ENCODE peak calls at places on chromosomes 2 and 18, in seven cellular contexts. D is H9, B is IMR-90, L is neuronal stem cell, X is mesendoderm, H is H1, W is trophoblast cell. G is an unnamed sample. For H3K4me1, the result is how much of the 10 kb centered on the place peaks cover.

GRCh38 chr2:669323-669722 is 7.9 kb downstream of the TMEM18 start:
- DNase-seq in D (no peak), B (peak), L (no peak), X (no peak), H (no peak), W (no peak), G (peak)

GRCh38 chr2:62505109-62505508 is 886 bp downstream of the TMEM17 start:
- DNase-seq in D (no peak), B (no peak), L (no peak), X (no peak), H (no peak), W (no peak), G (no peak)

GRCh38 chr2:186379052-186379451 is 107.0 kb upstream of the ZC3H15 start:
- DNase-seq in D (no peak), B (peak), L (no peak), X (no peak), H (no peak), W (peak), G (no peak)

GRCh38 chr18:58117685-58118403 is 73.8 kb downstream of the NEDD4L start:
- DNase-seq in D (no peak), B (peak), L (no peak), X (no peak), H (no peak), W (peak), G (peak)

GRCh38 chr2:164511738-164512137 is 109.5 kb downstream of the GRB14 start:
- DNase-seq in D (no peak), B (no peak), L (no peak), X (no peak), H (no peak), W (no peak), G (no peak)

GRCh38 chr2:46534589-46534988 is 55.2 kb downstream of the TMEM247 start:
- DNase-seq in D (no peak), B (no peak), L (no peak), X (no peak), H (no peak), W (peak), G (no peak)

GRCh38 chr2:113164234-113164929 is 9.4 kb upstream of the PSD4 start:
- DNase-seq in D (no peak), B (no peak), L (no peak), X (no peak), H (no peak), W (no peak), G (no peak)

GRCh38 chr2:71700880-71701397 is 247.6 kb downstream of the DYSF start:
- DNase-seq in D (no peak), B (no peak), L (peak), X (no peak), H (no peak), W (no peak), G (no peak)

GRCh38 chr2:56985609-56986008 is 801.8 kb downstream of the CCDC85A start:
- DNase-seq in D (no peak), B (no peak), L (no peak), X (no peak), H (no peak), W (no peak), G (no peak)

GRCh38 chr2:176642074-176642473 is 372.8 kb downstream of the MTX2 start:
- DNase-seq in D (no peak), B (peak), L (no peak), X (no peak), H (no peak), W (peak), G (peak)

GRCh38 chr2:33077316-33077715 is 130.6 kb downstream of the LTBP1 start:
- DNase-seq in D (no peak), B (no peak), L (no peak), X (no peak), H (no peak), W (no peak), G (no peak)

GRCh38 chr2:46657042-46657504 is 177.7 kb downstream of the TMEM247 start:
- DNase-seq in D (no peak), B (peak), L (no peak), X (peak), H (no peak), W (peak), G (peak)

GRCh38 chr2:237532225-237532624 is 34.1 kb upstream of the PRLH start:
- DNase-seq in D (no peak), B (no peak), L (no peak), X (peak), H (no peak), W (no peak), G (no peak)

GRCh38 chr18:42374961-42375360 is 419.9 kb downstream of the PIK3C3 start:
- DNase-seq in D (no peak), B (no peak), L (no peak), X (no peak), H (no peak), W (no peak), G (no peak)

GRCh38 chr18:79533591-79533990 is 137.9 kb downstream of the NFATC1 start:
- DNase-seq in D (no peak), B (no peak), L (no peak), X (no peak), H (no peak), W (no peak), G (no peak)

GRCh38 chr2:238969857-238970256 is 122.0 kb downstream of the TWIST2 start:
- DNase-seq in D (no peak), B (no peak), L (no peak), X (no peak), H (no peak), W (no peak), G (no peak)

GRCh38 chr2:120429586-120430500 is 83.9 kb downstream of the INHBB start:
- DNase-seq in D (peak), B (no peak), L (no peak), X (peak), H (no peak), W (no peak), G (no peak)

GRCh38 chr18:79715280-79715679 is 35.7 kb downstream of the CTDP1 start:
- DNase-seq in D (no peak), B (no peak), L (no peak), X (no peak), H (no peak), W (no peak), G (no peak)

DNA sequence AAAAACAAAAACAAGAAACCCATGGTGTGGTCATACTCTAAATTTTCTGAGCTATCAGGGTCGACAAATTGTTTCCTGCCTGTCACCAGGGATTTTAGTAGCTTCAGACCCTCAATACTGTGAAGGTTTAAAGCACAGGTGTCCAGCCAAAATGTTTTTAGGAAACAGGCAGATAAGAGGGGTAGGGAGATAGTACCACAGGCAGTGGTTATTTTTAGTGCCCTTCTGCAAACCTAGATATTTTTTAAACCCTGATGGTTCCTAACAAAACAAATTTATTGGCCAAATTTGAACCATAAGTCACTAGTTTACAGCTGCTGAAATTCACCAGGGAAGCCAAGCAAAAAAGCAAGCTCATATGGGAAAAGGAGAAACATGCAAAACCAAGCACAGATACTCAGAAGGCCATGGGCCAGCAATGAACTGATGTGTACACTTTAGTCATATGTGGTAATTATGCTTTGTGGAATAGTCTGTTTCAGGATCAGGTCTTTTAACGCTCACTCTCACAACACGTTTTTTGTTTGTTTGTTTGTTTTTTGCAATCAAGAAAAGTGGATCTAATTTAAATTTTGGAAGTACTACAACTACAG is 156.8 kb upstream of the STK17B start:
- DNase-seq in D (no peak), B (no peak), L (no peak), X (no peak), H (no peak), W (no peak), G (no peak)
- H3K23ac ChIP-seq in D (no peak), B (no peak), L (no peak), X (no peak), H (no peak), W (no peak), G (no peak)

DNA sequence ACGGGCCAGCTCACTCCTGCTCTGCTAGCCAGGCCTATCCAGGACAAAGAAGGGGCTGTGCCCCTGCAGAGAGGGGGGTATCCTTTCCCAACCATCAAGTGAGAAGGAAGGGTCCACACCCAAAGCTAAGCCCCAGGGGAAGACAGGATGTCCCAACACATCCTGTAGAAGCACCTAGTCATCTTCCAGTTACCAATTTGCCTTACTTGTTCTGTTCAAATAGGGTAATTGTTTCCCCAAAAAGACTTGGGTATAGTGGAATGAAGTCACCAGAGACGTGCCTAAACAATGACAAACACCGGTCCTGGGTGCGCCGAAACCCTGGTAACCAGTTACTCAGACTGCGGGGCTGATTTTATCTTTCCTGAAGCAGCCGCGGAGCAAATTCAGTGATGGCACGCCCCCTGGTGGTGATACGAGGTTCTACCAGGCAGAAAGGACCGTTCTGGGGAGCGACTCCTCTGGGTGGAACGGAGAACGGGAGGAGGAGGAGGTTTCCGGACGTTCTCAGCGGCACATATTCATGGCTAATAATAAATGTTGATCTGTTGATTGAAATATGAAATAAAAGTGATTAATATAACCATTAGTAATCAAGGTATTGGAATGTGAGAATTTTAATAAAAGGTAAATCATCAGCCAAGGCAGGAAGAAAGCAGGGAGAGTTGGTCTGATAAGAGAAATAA is 109.3 kb upstream of the STON1 start:
- DNase-seq in D (peak), B (peak), L (peak), X (peak), H (peak), W (peak), G (peak)
- H3K9ac ChIP-seq in D (no peak), B (peak), L (no peak), X (no peak), H (no peak), W (no peak), G (peak)

GRCh38 chr2:101734511-101735165 is 37.1 kb downstream of the MAP4K4 start:
- DNase-seq in D (no peak), B (no peak), L (no peak), X (no peak), H (no peak), W (no peak), G (no peak)

GRCh38 chr2:101733257-101733993 is 35.9 kb downstream of the MAP4K4 start:
- DNase-seq in D (no peak), B (no peak), L (no peak), X (no peak), H (no peak), W (no peak), G (no peak)

GRCh38 chr2:101732773-101733256 is 35.3 kb downstream of the MAP4K4 start:
- DNase-seq in D (no peak), B (no peak), L (no peak), X (no peak), H (no peak), W (no peak), G (no peak)

GRCh38 chr2:101731221-101732054 is 33.9 kb downstream of the MAP4K4 start:
- DNase-seq in D (no peak), B (no peak), L (no peak), X (no peak), H (no peak), W (no peak), G (no peak)

GRCh38 chr2:101732199-101732598 is 34.7 kb downstream of the MAP4K4 start:
- DNase-seq in D (no peak), B (no peak), L (no peak), X (no peak), H (no peak), W (no peak), G (no peak)
- H3K4me1 ChIP-seq in D (under half), B (under half), L (under half), X (under half), H (under half), W (under half), G (under half)

DNA sequence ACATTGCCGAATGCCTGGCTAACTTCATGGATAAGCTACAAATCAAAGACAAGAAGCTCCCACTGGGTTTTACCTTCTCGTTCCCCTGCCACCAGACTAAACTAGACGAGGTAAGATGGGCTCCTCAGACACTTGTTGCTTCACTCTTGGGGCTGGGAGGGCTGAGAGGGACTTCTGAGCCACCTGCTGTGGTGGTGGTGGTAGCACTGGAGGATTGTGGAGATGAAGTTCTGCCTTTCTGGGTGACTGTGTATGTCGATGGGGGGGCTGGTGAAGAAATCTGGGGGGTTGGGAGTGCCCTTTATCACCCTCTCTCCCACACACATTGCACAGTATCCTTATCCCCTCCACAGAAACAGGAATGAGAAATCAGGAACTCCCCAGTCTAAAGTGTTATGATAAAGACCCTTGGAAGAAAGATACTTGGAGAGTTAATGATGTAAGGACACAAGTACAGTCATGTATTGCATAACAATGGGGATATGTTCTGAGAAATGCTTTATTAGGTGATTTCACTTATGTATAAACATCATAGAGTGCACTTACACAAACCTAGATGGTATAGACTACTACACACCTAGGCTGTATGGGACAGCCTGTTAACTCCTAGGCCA is 38.5 kb downstream of the HK2 start:
- DNase-seq in D (no peak), B (peak), L (no peak), X (no peak), H (no peak), W (no peak), G (no peak)
- H3K23ac ChIP-seq in D (no peak), B (no peak), L (no peak), X (no peak), H (no peak), W (no peak), G (no peak)

DNA sequence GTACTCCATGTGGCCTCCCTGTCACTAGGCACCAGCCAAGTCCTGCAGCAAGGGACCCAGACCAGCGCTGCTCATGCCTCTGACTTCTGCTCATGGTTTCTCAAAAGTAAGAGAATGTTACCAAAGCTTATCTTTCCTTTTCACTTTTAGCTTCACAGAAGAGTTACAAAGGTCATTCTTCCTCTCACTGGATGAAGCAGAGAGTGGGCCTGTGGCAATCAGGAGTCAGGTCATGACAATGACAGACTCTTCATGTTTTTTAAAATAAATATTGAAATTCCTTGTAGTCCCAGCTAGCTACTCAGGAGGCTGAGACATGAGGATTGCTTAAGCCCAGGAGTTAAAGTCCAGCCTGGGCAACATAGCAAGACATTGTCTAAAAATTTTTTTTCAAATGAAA is 126.1 kb downstream of the OSR1 start:
- DNase-seq in D (no peak), B (no peak), L (no peak), X (no peak), H (no peak), W (no peak), G (no peak)
- H3K9ac ChIP-seq in D (no peak), B (no peak), L (no peak), X (no peak), H (no peak), W (no peak), G (no peak)

GRCh38 chr2:100135415-100135814 is 7.0 kb downstream of the AFF3 start:
- DNase-seq in D (no peak), B (no peak), L (no peak), X (no peak), H (no peak), W (no peak), G (no peak)
- H3K4me1 ChIP-seq in D (under half), B (under half), L (under half), X (under half), H (under half), W (under half), G (under half)

GRCh38 chr2:189613077-189613636 is 32.6 kb upstream of the SLC40A1 start:
- DNase-seq in D (no peak), B (peak), L (no peak), X (peak), H (no peak), W (peak), G (peak)
- H3K23ac ChIP-seq in D (no peak), B (no peak), L (no peak), X (no peak), H (no peak), W (no peak), G (no peak)

DNA sequence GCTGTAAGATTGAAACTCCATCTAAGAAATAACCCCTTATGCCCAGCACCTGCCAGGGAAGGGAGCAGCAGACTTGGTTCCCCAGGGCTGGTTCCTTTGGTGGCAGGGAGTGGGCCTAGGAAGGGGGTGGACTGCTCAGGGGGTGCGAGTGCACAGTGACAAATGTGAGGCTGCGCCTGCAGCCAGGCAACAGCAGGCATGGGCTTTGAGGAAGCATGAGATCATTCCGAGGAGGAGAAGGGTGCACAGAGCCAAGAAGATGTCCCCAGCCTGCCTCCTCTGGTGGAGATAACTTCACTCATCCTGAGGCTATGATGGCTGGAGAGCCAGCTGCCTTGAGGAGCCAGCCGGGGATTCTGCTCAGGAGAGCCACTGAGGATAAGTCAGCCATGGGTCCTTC is 158.0 kb downstream of the CAPN13 start:
- DNase-seq in D (no peak), B (no peak), L (no peak), X (no peak), H (no peak), W (no peak), G (no peak)
- H3K9ac ChIP-seq in D (no peak), B (no peak), L (no peak), X (no peak), H (no peak), W (no peak), G (no peak)

GRCh38 chr2:181955010-181955409 is 30.6 kb upstream of the PPP1R1C start:
- DNase-seq in D (no peak), B (peak), L (no peak), X (no peak), H (no peak), W (peak), G (peak)
- H3K4me1 ChIP-seq in D (under half), B (under half), L (under half), X (under half), H (under half), W (under half), G (under half)

GRCh38 chr2:65393743-65394422 is 38.5 kb downstream of the SPRED2 start:
- DNase-seq in D (no peak), B (no peak), L (no peak), X (no peak), H (no peak), W (no peak), G (no peak)
- H3K23ac ChIP-seq in D (no peak), B (no peak), L (no peak), X (no peak), H (no peak), W (no peak), G (no peak)

G was measured in mesenchymal stem cell.